ENCODE peak calls at places on chromosomes 6 and 20, in five cellular contexts. One of them, this sample, is unnamed.

GRCh38 chr20:36606171-36607116 is 865 bp downstream of the RAB5IF start:
- DNase-seq in breast epithelium: no peak
- DNase-seq in tibial artery: no peak
- DNase-seq in activated B cell treated with CpG ODN at 0.5 μM for 24 hours: no peak
- DNase-seq in ovary: no peak
- DNase-seq in this sample: no peak

GRCh38 chr6:19803331-19804330 is 33.5 kb upstream of the ID4 start:
- DNase-seq in breast epithelium: no peak
- DNase-seq in tibial artery: no peak
- DNase-seq in activated B cell treated with CpG ODN at 0.5 μM for 24 hours: no peak
- DNase-seq in ovary: no peak
- DNase-seq in this sample: no peak

GRCh38 chr6:105200133-105200730 is 20.4 kb upstream of the POPDC3 start:
- DNase-seq in breast epithelium: no peak
- DNase-seq in tibial artery: no peak
- DNase-seq in activated B cell treated with CpG ODN at 0.5 μM for 24 hours: no peak
- DNase-seq in ovary: no peak
- DNase-seq in this sample: no peak

GRCh38 chr20:13068336-13068735 is 59.6 kb downstream of the SPTLC3 start:
- DNase-seq in breast epithelium: no peak
- DNase-seq in tibial artery: no peak
- DNase-seq in activated B cell treated with CpG ODN at 0.5 μM for 24 hours: no peak
- DNase-seq in ovary: no peak
- DNase-seq in this sample: no peak

GRCh38 chr6:112016335-112016734 is 37.6 kb upstream of the CCN6 start:
- DNase-seq in breast epithelium: no peak
- DNase-seq in tibial artery: peak; percentile 35
- DNase-seq in activated B cell treated with CpG ODN at 0.5 μM for 24 hours: no peak
- DNase-seq in ovary: no peak
- DNase-seq in this sample: no peak

GRCh38 chr6:78589426-78589825 is 277.9 kb upstream of the IRAK1BP1 start:
- DNase-seq in breast epithelium: no peak
- DNase-seq in tibial artery: no peak
- DNase-seq in activated B cell treated with CpG ODN at 0.5 μM for 24 hours: no peak
- DNase-seq in ovary: no peak
- DNase-seq in this sample: no peak

GRCh38 chr20:48665785-48666184 is 162.0 kb downstream of the PREX1 start:
- DNase-seq in breast epithelium: no peak
- DNase-seq in tibial artery: no peak
- DNase-seq in activated B cell treated with CpG ODN at 0.5 μM for 24 hours: no peak
- DNase-seq in ovary: no peak
- DNase-seq in this sample: no peak

GRCh38 chr20:38073307-38074010 is 39.9 kb downstream of the RPRD1B start:
- DNase-seq in breast epithelium: peak; percentile 27
- DNase-seq in tibial artery: peak; percentile 78
- DNase-seq in activated B cell treated with CpG ODN at 0.5 μM for 24 hours: no peak
- DNase-seq in ovary: peak; percentile 50
- DNase-seq in this sample: no peak

GRCh38 chr6:151054304-151054703 is 185.5 kb upstream of the AKAP12 start:
- DNase-seq in breast epithelium: no peak
- DNase-seq in tibial artery: no peak
- DNase-seq in activated B cell treated with CpG ODN at 0.5 μM for 24 hours: no peak
- DNase-seq in ovary: peak; percentile 83
- DNase-seq in this sample: no peak

GRCh38 chr20:5504061-5504739 is 187.4 kb upstream of the PROKR2 start:
- DNase-seq in breast epithelium: no peak
- DNase-seq in tibial artery: peak; percentile 57
- DNase-seq in activated B cell treated with CpG ODN at 0.5 μM for 24 hours: no peak
- DNase-seq in ovary: no peak
- DNase-seq in this sample: no peak

GRCh38 chr6:36934868-36935267 is 19.7 kb upstream of the PI16 start:
- DNase-seq in breast epithelium: no peak
- DNase-seq in tibial artery: no peak
- DNase-seq in activated B cell treated with CpG ODN at 0.5 μM for 24 hours: no peak
- DNase-seq in ovary: no peak
- DNase-seq in this sample: no peak

GRCh38 chr6:4983322-4983721 is 20.5 kb downstream of the RPP40 start:
- DNase-seq in breast epithelium: no peak
- DNase-seq in tibial artery: no peak
- DNase-seq in activated B cell treated with CpG ODN at 0.5 μM for 24 hours: no peak
- DNase-seq in ovary: no peak
- DNase-seq in this sample: no peak

GRCh38 chr6:32113386-32114352 is 4.5 kb upstream of the TNXB start:
- DNase-seq in breast epithelium: peak; percentile 68
- DNase-seq in tibial artery: peak; percentile 92
- DNase-seq in activated B cell treated with CpG ODN at 0.5 μM for 24 hours: no peak
- DNase-seq in ovary: peak; percentile 97
- DNase-seq in this sample: no peak

GRCh38 chr6:55239099-55239498 is 64.8 kb downstream of the HCRTR2 start:
- DNase-seq in breast epithelium: no peak
- DNase-seq in tibial artery: no peak
- DNase-seq in activated B cell treated with CpG ODN at 0.5 μM for 24 hours: no peak
- DNase-seq in ovary: no peak
- DNase-seq in this sample: no peak

GRCh38 chr6:42405025-42405424 is 46.7 kb downstream of the TRERF1 start:
- DNase-seq in breast epithelium: no peak
- DNase-seq in tibial artery: no peak
- DNase-seq in activated B cell treated with CpG ODN at 0.5 μM for 24 hours: no peak
- DNase-seq in ovary: no peak
- DNase-seq in this sample: no peak

GRCh38 chr6:77037439-77037838 is 425.9 kb downstream of the HTR1B start:
- DNase-seq in breast epithelium: no peak
- DNase-seq in tibial artery: no peak
- DNase-seq in activated B cell treated with CpG ODN at 0.5 μM for 24 hours: no peak
- DNase-seq in ovary: no peak
- DNase-seq in this sample: no peak

GRCh38 chr20:21102252-21102609 is 3.9 kb downstream of the LINC00237 start:
- DNase-seq in breast epithelium: no peak
- DNase-seq in tibial artery: peak; percentile 42
- DNase-seq in activated B cell treated with CpG ODN at 0.5 μM for 24 hours: no peak
- DNase-seq in ovary: no peak
- DNase-seq in this sample: no peak

GRCh38 chr6:148398244-148398643 is 55.6 kb downstream of the SASH1 start:
- DNase-seq in breast epithelium: no peak
- DNase-seq in tibial artery: no peak
- DNase-seq in activated B cell treated with CpG ODN at 0.5 μM for 24 hours: no peak
- DNase-seq in ovary: no peak
- DNase-seq in this sample: no peak

GRCh38 chr6:151391471-151392428 is at the start of gene ZBTB2:
- DNase-seq in breast epithelium: peak; percentile 60
- DNase-seq in tibial artery: peak; percentile 83
- DNase-seq in activated B cell treated with CpG ODN at 0.5 μM for 24 hours: no peak
- DNase-seq in ovary: peak; percentile 81
- DNase-seq in this sample: peak; percentile 56

GRCh38 chr20:44651507-44652373 is at the start of gene ADA:
- DNase-seq in breast epithelium: no peak
- DNase-seq in tibial artery: peak; percentile 62
- DNase-seq in activated B cell treated with CpG ODN at 0.5 μM for 24 hours: peak; percentile 54
- DNase-seq in ovary: peak; percentile 64
- DNase-seq in this sample: peak; percentile 34

GRCh38 chr20:34066476-34067090 is 45.5 kb downstream of the EIF2S2 start:
- DNase-seq in breast epithelium: no peak
- DNase-seq in tibial artery: no peak
- DNase-seq in activated B cell treated with CpG ODN at 0.5 μM for 24 hours: no peak
- DNase-seq in ovary: no peak
- DNase-seq in this sample: no peak

GRCh38 chr6:28981833-28982475 is 23.2 kb downstream of the ZNF311 start:
- DNase-seq in breast epithelium: peak; percentile 87
- DNase-seq in tibial artery: peak; percentile 92
- DNase-seq in activated B cell treated with CpG ODN at 0.5 μM for 24 hours: peak; percentile 65
- DNase-seq in ovary: peak; percentile 81
- DNase-seq in this sample: peak; percentile 91

GRCh38 chr20:52054123-52054522 is 137.5 kb downstream of the ZFP64 start:
- DNase-seq in breast epithelium: no peak
- DNase-seq in tibial artery: no peak
- DNase-seq in activated B cell treated with CpG ODN at 0.5 μM for 24 hours: no peak
- DNase-seq in ovary: no peak
- DNase-seq in this sample: no peak

GRCh38 chr6:12479885-12480284 is 189.7 kb downstream of the EDN1 start:
- DNase-seq in breast epithelium: no peak
- DNase-seq in tibial artery: no peak
- DNase-seq in activated B cell treated with CpG ODN at 0.5 μM for 24 hours: no peak
- DNase-seq in ovary: no peak
- DNase-seq in this sample: no peak

GRCh38 chr6:20331625-20332024 is 70.1 kb upstream of the E2F3 start:
- DNase-seq in breast epithelium: no peak
- DNase-seq in tibial artery: no peak
- DNase-seq in activated B cell treated with CpG ODN at 0.5 μM for 24 hours: no peak
- DNase-seq in ovary: no peak
- DNase-seq in this sample: no peak

GRCh38 chr6:65638047-65638831 is 68.8 kb downstream of the EYS start:
- DNase-seq in breast epithelium: no peak
- DNase-seq in tibial artery: no peak
- DNase-seq in activated B cell treated with CpG ODN at 0.5 μM for 24 hours: no peak
- DNase-seq in ovary: no peak
- DNase-seq in this sample: no peak

GRCh38 chr20:49259799-49260198 is 18.1 kb downstream of the ZNFX1 start:
- DNase-seq in breast epithelium: no peak
- DNase-seq in tibial artery: no peak
- DNase-seq in activated B cell treated with CpG ODN at 0.5 μM for 24 hours: no peak
- DNase-seq in ovary: no peak
- DNase-seq in this sample: no peak

GRCh38 chr20:24027229-24027628 is 38.6 kb upstream of the GGTLC1 start:
- DNase-seq in breast epithelium: peak; percentile 33
- DNase-seq in tibial artery: peak; percentile 75
- DNase-seq in activated B cell treated with CpG ODN at 0.5 μM for 24 hours: no peak
- DNase-seq in ovary: no peak
- DNase-seq in this sample: no peak

GRCh38 chr6:100473182-100473581 is 8.5 kb upstream of the SIM1 start:
- DNase-seq in breast epithelium: no peak
- DNase-seq in tibial artery: no peak
- DNase-seq in activated B cell treated with CpG ODN at 0.5 μM for 24 hours: no peak
- DNase-seq in ovary: no peak
- DNase-seq in this sample: no peak

GRCh38 chr20:35601021-35601973 is 14.3 kb upstream of the SPAG4 start:
- DNase-seq in breast epithelium: peak; percentile 68
- DNase-seq in tibial artery: peak; percentile 68
- DNase-seq in activated B cell treated with CpG ODN at 0.5 μM for 24 hours: peak; percentile 58
- DNase-seq in ovary: peak; percentile 76
- DNase-seq in this sample: no peak
- TF ChIP-seq CTCF in breast epithelium: peak; percentile 36
- TF ChIP-seq CTCF in tibial artery: peak; percentile 59
- TF ChIP-seq CTCF in activated B cell treated with CpG ODN at 0.5 μM for 24 hours: no peak
- TF ChIP-seq CTCF in ovary: peak; percentile 54
- TF ChIP-seq CTCF in this sample: no peak

GRCh38 chr6:350371-350770 is 41.2 kb upstream of the IRF4 start:
- DNase-seq in breast epithelium: no peak
- DNase-seq in tibial artery: no peak
- DNase-seq in activated B cell treated with CpG ODN at 0.5 μM for 24 hours: no peak
- DNase-seq in ovary: no peak
- DNase-seq in this sample: no peak

GRCh38 chr6:349491-349921 is 42.0 kb upstream of the IRF4 start:
- DNase-seq in breast epithelium: no peak
- DNase-seq in tibial artery: no peak
- DNase-seq in activated B cell treated with CpG ODN at 0.5 μM for 24 hours: no peak
- DNase-seq in ovary: no peak
- DNase-seq in this sample: no peak

GRCh38 chr6:352474-352873 is 39.1 kb upstream of the IRF4 start:
- DNase-seq in breast epithelium: no peak
- DNase-seq in tibial artery: no peak
- DNase-seq in activated B cell treated with CpG ODN at 0.5 μM for 24 hours: no peak
- DNase-seq in ovary: no peak
- DNase-seq in this sample: no peak

GRCh38 chr6:351867-352289 is 39.7 kb upstream of the IRF4 start:
- DNase-seq in breast epithelium: no peak
- DNase-seq in tibial artery: no peak
- DNase-seq in activated B cell treated with CpG ODN at 0.5 μM for 24 hours: no peak
- DNase-seq in ovary: no peak
- DNase-seq in this sample: no peak

GRCh38 chr6:351011-351866 is 40.3 kb upstream of the IRF4 start:
- DNase-seq in breast epithelium: no peak
- DNase-seq in tibial artery: no peak
- DNase-seq in activated B cell treated with CpG ODN at 0.5 μM for 24 hours: no peak
- DNase-seq in ovary: peak; percentile 61
- DNase-seq in this sample: no peak
- TF ChIP-seq CTCF in breast epithelium: no peak
- TF ChIP-seq CTCF in tibial artery: no peak
- TF ChIP-seq CTCF in activated B cell treated with CpG ODN at 0.5 μM for 24 hours: no peak
- TF ChIP-seq CTCF in ovary: no peak
- TF ChIP-seq CTCF in this sample: no peak

DNA sequence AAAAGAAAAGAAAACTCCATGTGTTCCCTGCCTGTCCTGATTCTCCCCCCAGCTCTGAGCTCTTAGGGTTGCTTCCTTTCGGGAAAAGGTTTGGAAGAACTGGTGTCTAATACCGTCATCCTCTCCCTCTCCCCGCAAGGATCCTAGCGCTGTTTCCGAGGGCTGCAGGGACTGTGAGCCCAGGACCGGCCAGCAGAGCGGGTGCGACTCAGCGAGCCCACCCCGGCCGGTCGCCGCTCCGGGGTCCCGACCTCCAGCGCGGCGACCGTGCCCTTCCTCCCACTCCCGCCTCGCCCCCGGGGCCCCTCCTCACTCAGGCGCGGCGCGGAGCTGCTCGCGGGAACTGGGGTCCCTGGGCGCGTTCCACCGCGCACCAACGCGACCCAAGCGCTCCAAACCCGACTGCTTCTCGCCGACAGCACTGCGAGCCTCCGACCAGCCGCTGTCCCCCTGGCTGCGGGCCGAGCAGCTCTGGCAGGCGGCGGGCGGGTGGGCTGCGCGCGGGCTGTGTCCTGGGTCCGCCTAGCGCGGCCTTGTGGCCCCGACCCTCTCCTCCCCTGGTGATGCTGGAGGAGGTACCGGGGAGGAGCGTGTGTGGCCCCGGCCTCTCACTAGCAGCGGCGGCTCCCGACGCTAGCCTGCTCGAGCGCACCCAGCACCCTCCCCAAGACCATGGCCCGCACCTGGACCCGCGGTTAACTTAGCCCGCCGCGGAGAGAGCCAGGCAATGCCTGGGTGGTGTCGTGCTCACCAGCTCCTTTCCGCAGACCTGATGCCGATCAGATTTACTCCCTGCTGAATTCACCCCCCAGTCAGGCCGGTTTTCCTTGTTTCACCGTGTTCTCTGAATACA is at the start of gene PLA2G7:
- DNase-seq in breast epithelium: peak; percentile 18
- DNase-seq in tibial artery: no peak
- DNase-seq in activated B cell treated with CpG ODN at 0.5 μM for 24 hours: no peak
- DNase-seq in ovary: peak; percentile 30
- DNase-seq in this sample: peak; percentile 25
- TF ChIP-seq CTCF in breast epithelium: no peak
- TF ChIP-seq CTCF in tibial artery: no peak
- TF ChIP-seq CTCF in activated B cell treated with CpG ODN at 0.5 μM for 24 hours: no peak
- TF ChIP-seq CTCF in ovary: no peak
- TF ChIP-seq CTCF in this sample: no peak

GRCh38 chr6:10505529-10505928 is 15.6 kb upstream of the GCNT2 start:
- DNase-seq in breast epithelium: no peak
- DNase-seq in tibial artery: no peak
- DNase-seq in activated B cell treated with CpG ODN at 0.5 μM for 24 hours: no peak
- DNase-seq in ovary: no peak
- DNase-seq in this sample: no peak
- TF ChIP-seq CTCF in breast epithelium: no peak
- TF ChIP-seq CTCF in tibial artery: no peak
- TF ChIP-seq CTCF in activated B cell treated with CpG ODN at 0.5 μM for 24 hours: no peak
- TF ChIP-seq CTCF in ovary: no peak
- TF ChIP-seq CTCF in this sample: no peak

GRCh38 chr6:39843305-39844020 is 51.3 kb downstream of the DAAM2 start:
- DNase-seq in breast epithelium: no peak
- DNase-seq in tibial artery: peak; percentile 30
- DNase-seq in activated B cell treated with CpG ODN at 0.5 μM for 24 hours: no peak
- DNase-seq in ovary: no peak
- DNase-seq in this sample: no peak
- TF ChIP-seq CTCF in breast epithelium: no peak
- TF ChIP-seq CTCF in tibial artery: peak; percentile 10
- TF ChIP-seq CTCF in activated B cell treated with CpG ODN at 0.5 μM for 24 hours: no peak
- TF ChIP-seq CTCF in ovary: no peak
- TF ChIP-seq CTCF in this sample: no peak

GRCh38 chr6:139219271-139219729 is 72.5 kb downstream of the TXLNB start:
- DNase-seq in breast epithelium: peak; percentile 82
- DNase-seq in tibial artery: peak; percentile 87
- DNase-seq in activated B cell treated with CpG ODN at 0.5 μM for 24 hours: peak; percentile 52
- DNase-seq in ovary: peak; percentile 83
- DNase-seq in this sample: peak; percentile 66
- TF ChIP-seq CTCF in breast epithelium: peak; percentile 74
- TF ChIP-seq CTCF in tibial artery: peak; percentile 81
- TF ChIP-seq CTCF in activated B cell treated with CpG ODN at 0.5 μM for 24 hours: no peak
- TF ChIP-seq CTCF in ovary: peak; percentile 77
- TF ChIP-seq CTCF in this sample: peak; percentile 16